ENCODE peak calls at places on chromosomes 16 and 17, in five cellular contexts. E is HFFc6, U is kidney epithelial cell, A is SW 1271, Q is brain microvascular endothelial cell. S is an unnamed sample.

GRCh38 chr17:17084941-17085340 is 42.7 kb downstream of the MPRIP start:
- DNase-seq in E (no peak), U (no peak), A (no peak), Q (no peak), S (no peak)

GRCh38 chr16:86286991-86287640 is 223.2 kb upstream of the FOXF1 start:
- DNase-seq in E (no peak), U (no peak), A (no peak), Q (no peak), S (no peak)

GRCh38 chr17:35404360-35404759 is 27.9 kb downstream of the SLFN12 start:
- DNase-seq in E (no peak), U (no peak), A (no peak), Q (no peak), S (no peak)

GRCh38 chr17:36937961-36938565 is 788 bp downstream of the LHX1 start:
- DNase-seq in E (no peak), U (no peak), A (no peak), Q (no peak), S (no peak)

GRCh38 chr17:59892251-59892848 is 393 bp downstream of the TUBD1 start:
- DNase-seq in E (no peak), U (no peak), A (no peak), Q (no peak), S (no peak)

GRCh38 chr17:20315821-20316220 is 151.5 kb downstream of the LGALS9B start:
- DNase-seq in E (no peak), U (peak; percentile 12), A (no peak), Q (no peak), S (no peak)

GRCh38 chr16:66728117-66728787 is 23.2 kb downstream of the DYNC1LI2 start:
- DNase-seq in E (peak; percentile 67), U (no peak), A (no peak), Q (no peak), S (peak; percentile 87)

GRCh38 chr17:10574324-10574723 is 24.9 kb upstream of the MYH2 start:
- DNase-seq in E (no peak), U (no peak), A (no peak), Q (no peak), S (no peak)

GRCh38 chr17:2076461-2076984 is 21.6 kb downstream of the HIC1 start:
- DNase-seq in E (no peak), U (no peak), A (no peak), Q (no peak), S (no peak)

S was measured in Karpas-422.